ENCODE peak calls at places on chromosomes 16 and 17, in seven cellular contexts. One of them, this sample, is unnamed.

GRCh38 chr17:40564883-40565744 is at the start of gene CCR7:
- DNase-seq in K562: peak; percentile 73
- DNase-seq in GM12878: no peak
- DNase-seq in Panc1: no peak
- DNase-seq in prostate gland: no peak
- DNase-seq in stomach: peak; percentile 15
- DNase-seq in GM23338: no peak
- DNase-seq in this sample: no peak

GRCh38 chr17:67156269-67157199 is 88.5 kb downstream of the HELZ start:
- DNase-seq in K562: peak; percentile 47
- DNase-seq in GM12878: no peak
- DNase-seq in Panc1: no peak
- DNase-seq in prostate gland: no peak
- DNase-seq in stomach: no peak
- DNase-seq in GM23338: peak; percentile 22
- DNase-seq in this sample: no peak

GRCh38 chr16:87836844-87837581 is 32.3 kb downstream of the SLC7A5 start:
- DNase-seq in K562: no peak
- DNase-seq in GM12878: no peak
- DNase-seq in Panc1: no peak
- DNase-seq in prostate gland: no peak
- DNase-seq in stomach: no peak
- DNase-seq in GM23338: no peak
- DNase-seq in this sample: no peak

GRCh38 chr17:40068917-40069750 is 6.4 kb downstream of the THRA start:
- DNase-seq in K562: peak; percentile 90
- DNase-seq in GM12878: peak; percentile 35
- DNase-seq in Panc1: no peak
- DNase-seq in prostate gland: peak; percentile 92
- DNase-seq in stomach: peak; percentile 93
- DNase-seq in GM23338: peak; percentile 76
- DNase-seq in this sample: no peak

GRCh38 chr17:11388061-11388460 is 147.0 kb downstream of the SHISA6 start:
- DNase-seq in K562: peak; percentile 0
- DNase-seq in GM12878: no peak
- DNase-seq in Panc1: no peak
- DNase-seq in prostate gland: no peak
- DNase-seq in stomach: no peak
- DNase-seq in GM23338: no peak
- DNase-seq in this sample: no peak

GRCh38 chr17:80138856-80139426 is 8.0 kb downstream of the EIF4A3 start:
- DNase-seq in K562: no peak
- DNase-seq in GM12878: no peak
- DNase-seq in Panc1: no peak
- DNase-seq in prostate gland: no peak
- DNase-seq in stomach: peak; percentile 18
- DNase-seq in GM23338: no peak
- DNase-seq in this sample: no peak

GRCh38 chr16:21646721-21647561 is 5.5 kb downstream of the IGSF6 start:
- DNase-seq in K562: no peak
- DNase-seq in GM12878: peak; percentile 99
- DNase-seq in Panc1: no peak
- DNase-seq in prostate gland: no peak
- DNase-seq in stomach: peak; percentile 35
- DNase-seq in GM23338: no peak
- DNase-seq in this sample: peak; percentile 38

GRCh38 chr17:2215616-2216364 is 87.8 kb downstream of the SMG6 start:
- DNase-seq in K562: no peak
- DNase-seq in GM12878: no peak
- DNase-seq in Panc1: no peak
- DNase-seq in prostate gland: no peak
- DNase-seq in stomach: peak; percentile 57
- DNase-seq in GM23338: peak; percentile 78
- DNase-seq in this sample: peak; percentile 58

GRCh38 chr17:51351890-51352289 is 91.5 kb downstream of the UTP18 start:
- DNase-seq in K562: no peak
- DNase-seq in GM12878: no peak
- DNase-seq in Panc1: no peak
- DNase-seq in prostate gland: peak; percentile 26
- DNase-seq in stomach: no peak
- DNase-seq in GM23338: no peak
- DNase-seq in this sample: no peak

DNA sequence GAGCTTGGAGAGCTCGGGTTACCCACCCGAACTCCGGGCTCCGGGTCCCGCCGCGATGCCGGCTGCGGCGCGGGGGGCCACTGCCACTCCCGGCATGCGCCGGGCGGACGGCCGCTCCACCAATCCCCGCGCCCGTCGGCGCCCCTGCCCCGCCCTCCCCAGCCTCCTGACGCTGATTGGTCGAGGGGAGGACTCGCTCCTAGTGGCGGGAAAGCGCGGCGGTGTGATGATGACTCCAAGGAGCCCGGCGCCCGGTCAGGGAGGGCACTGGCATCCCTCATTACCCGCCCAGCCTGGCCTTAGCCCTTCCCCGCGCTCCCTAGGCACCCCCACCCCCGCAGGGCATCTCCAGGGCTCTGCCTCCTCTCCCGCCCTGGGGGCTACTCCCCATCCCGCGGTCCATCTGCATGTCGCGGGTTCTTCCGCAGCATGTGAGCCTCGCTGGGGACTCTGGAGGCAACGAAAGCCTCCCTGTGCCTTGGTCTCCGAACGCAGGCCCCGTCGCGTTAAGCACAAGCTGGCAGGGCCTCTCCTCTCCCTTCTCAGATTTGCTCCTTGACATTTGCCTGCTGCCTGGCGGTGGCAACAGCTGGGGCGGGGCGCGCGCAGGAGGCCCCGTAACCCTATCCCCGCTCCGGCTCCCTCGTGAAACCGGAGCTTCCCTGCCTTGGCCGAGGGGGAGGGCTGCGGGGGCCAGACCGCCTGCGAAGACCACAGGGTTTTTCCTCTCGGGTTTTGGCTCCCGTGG is 1.7 kb downstream of the ATP2A1 start:
- DNase-seq in K562: peak; percentile 95
- DNase-seq in GM12878: peak; percentile 46
- DNase-seq in Panc1: peak; percentile 30
- DNase-seq in prostate gland: peak; percentile 79
- DNase-seq in stomach: peak; percentile 89
- DNase-seq in GM23338: peak; percentile 93
- DNase-seq in this sample: peak; percentile 100
- TF ChIP-seq POLR2AphosphoS5 in K562: peak; percentile 53
- TF ChIP-seq POLR2AphosphoS5 in GM12878: peak; percentile 38
- TF ChIP-seq POLR2AphosphoS5 in Panc1: peak; percentile 68
- TF ChIP-seq POLR2AphosphoS5 in prostate gland: peak; percentile 14
- TF ChIP-seq POLR2AphosphoS5 in stomach: peak; percentile 7
- TF ChIP-seq POLR2AphosphoS5 in GM23338: peak; percentile 68
- TF ChIP-seq POLR2AphosphoS5 in this sample: peak; percentile 51

GRCh38 chr17:46940692-46941404 is 17.9 kb downstream of the GOSR2 start:
- DNase-seq in K562: peak; percentile 84
- DNase-seq in GM12878: no peak
- DNase-seq in Panc1: peak; percentile 51
- DNase-seq in prostate gland: peak; percentile 60
- DNase-seq in stomach: peak; percentile 79
- DNase-seq in GM23338: peak; percentile 91
- DNase-seq in this sample: peak; percentile 69
- TF ChIP-seq POLR2AphosphoS5 in K562: no peak
- TF ChIP-seq POLR2AphosphoS5 in GM12878: no peak
- TF ChIP-seq POLR2AphosphoS5 in Panc1: no peak
- TF ChIP-seq POLR2AphosphoS5 in prostate gland: no peak
- TF ChIP-seq POLR2AphosphoS5 in stomach: peak; percentile 41
- TF ChIP-seq POLR2AphosphoS5 in GM23338: no peak
- TF ChIP-seq POLR2AphosphoS5 in this sample: no peak

GRCh38 chr17:16585796-16586195 is 16.8 kb upstream of the ZNF287 start:
- DNase-seq in K562: no peak
- DNase-seq in GM12878: no peak
- DNase-seq in Panc1: no peak
- DNase-seq in prostate gland: no peak
- DNase-seq in stomach: no peak
- DNase-seq in GM23338: no peak
- DNase-seq in this sample: no peak

GRCh38 chr17:16593356-16594102 is 24.5 kb upstream of the ZNF287 start:
- DNase-seq in K562: no peak
- DNase-seq in GM12878: no peak
- DNase-seq in Panc1: no peak
- DNase-seq in prostate gland: no peak
- DNase-seq in stomach: no peak
- DNase-seq in GM23338: no peak
- DNase-seq in this sample: no peak

GRCh38 chr17:16584273-16584995 is 15.4 kb upstream of the ZNF287 start:
- DNase-seq in K562: peak; percentile 72
- DNase-seq in GM12878: peak; percentile 17
- DNase-seq in Panc1: peak; percentile 55
- DNase-seq in prostate gland: peak; percentile 87
- DNase-seq in stomach: peak; percentile 94
- DNase-seq in GM23338: peak; percentile 95
- DNase-seq in this sample: peak; percentile 70

GRCh38 chr17:16583781-16584180 is 14.8 kb upstream of the ZNF287 start:
- DNase-seq in K562: no peak
- DNase-seq in GM12878: no peak
- DNase-seq in Panc1: no peak
- DNase-seq in prostate gland: no peak
- DNase-seq in stomach: no peak
- DNase-seq in GM23338: no peak
- DNase-seq in this sample: no peak

DNA sequence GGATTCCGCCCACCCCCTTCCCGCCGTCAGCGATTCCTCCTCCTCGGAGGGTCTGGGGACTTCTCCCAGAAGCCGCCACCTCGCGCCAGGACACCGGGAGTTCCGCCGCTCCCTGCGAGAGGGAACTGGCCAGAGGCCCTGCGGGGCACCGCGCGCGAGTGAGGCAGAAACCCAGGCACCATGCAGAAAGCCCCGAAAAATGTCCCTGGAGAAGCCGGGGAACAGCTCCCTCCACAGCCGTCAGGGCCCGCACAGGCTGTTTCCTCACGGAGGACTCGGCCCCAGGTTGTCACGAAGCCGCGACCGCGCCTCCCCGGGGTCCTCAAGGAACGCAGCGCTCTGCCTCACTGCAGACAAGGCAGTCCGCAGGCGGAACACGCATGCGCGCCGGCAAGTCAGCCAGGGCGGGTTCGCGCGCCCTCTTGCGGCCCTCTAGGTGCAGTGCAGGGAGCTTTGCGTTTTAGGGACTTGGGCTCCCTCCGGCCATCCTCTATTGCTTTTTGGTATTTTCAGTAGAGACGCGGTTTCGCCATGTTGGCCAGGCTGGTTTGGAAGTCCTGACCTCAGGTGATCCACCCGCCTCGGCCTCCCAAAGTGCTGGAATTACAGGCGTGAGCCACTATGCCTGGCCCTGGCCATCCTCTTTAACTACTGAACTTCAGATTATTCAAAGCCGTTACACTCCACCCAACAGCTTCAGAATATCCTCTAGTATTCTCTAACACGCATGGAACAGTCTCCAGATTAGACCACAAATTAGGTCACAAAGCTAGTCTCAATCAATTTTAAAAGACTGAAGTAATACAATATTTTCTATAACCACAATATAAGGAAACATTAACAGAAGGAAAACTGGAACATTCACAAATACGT is 20.3 kb upstream of the ZNF287 start:
- DNase-seq in K562: peak; percentile 82
- DNase-seq in GM12878: peak; percentile 28
- DNase-seq in Panc1: peak; percentile 70
- DNase-seq in prostate gland: peak; percentile 85
- DNase-seq in stomach: peak; percentile 94
- DNase-seq in GM23338: peak; percentile 95
- DNase-seq in this sample: peak; percentile 88
- TF ChIP-seq POLR2AphosphoS5 in K562: no peak
- TF ChIP-seq POLR2AphosphoS5 in GM12878: no peak
- TF ChIP-seq POLR2AphosphoS5 in Panc1: no peak
- TF ChIP-seq POLR2AphosphoS5 in prostate gland: peak; percentile 93
- TF ChIP-seq POLR2AphosphoS5 in stomach: peak; percentile 89
- TF ChIP-seq POLR2AphosphoS5 in GM23338: peak; percentile 79
- TF ChIP-seq POLR2AphosphoS5 in this sample: no peak

DNA sequence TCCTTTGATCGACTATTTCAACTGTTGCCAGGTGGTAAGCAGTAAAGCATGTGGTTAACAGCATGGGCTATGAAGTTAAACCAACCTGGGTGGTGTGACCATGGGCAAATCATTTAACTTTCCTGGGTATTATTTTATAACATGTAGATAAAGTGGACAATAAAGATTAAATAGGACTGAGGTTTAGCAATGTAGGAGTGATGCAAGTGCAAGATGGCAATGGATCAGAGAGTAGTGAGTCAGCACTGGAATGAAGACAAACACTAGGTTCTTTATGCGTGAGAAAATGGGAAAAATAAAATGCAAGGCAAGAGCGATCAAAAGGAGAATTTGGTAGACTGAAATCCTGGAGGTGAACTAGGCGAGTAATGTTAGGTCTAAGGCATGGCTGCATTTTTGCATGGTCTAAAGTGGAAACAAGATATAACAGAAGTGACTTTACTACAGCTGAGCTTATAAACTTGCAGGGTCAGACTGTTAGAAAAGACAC is 222.4 kb upstream of the AXIN2 start:
- DNase-seq in K562: no peak
- DNase-seq in GM12878: no peak
- DNase-seq in Panc1: peak; percentile 50
- DNase-seq in prostate gland: peak; percentile 45
- DNase-seq in stomach: no peak
- DNase-seq in GM23338: no peak
- DNase-seq in this sample: no peak
- TF ChIP-seq POLR2AphosphoS5 in K562: no peak
- TF ChIP-seq POLR2AphosphoS5 in GM12878: no peak
- TF ChIP-seq POLR2AphosphoS5 in Panc1: peak; percentile 57
- TF ChIP-seq POLR2AphosphoS5 in prostate gland: peak; percentile 68
- TF ChIP-seq POLR2AphosphoS5 in stomach: peak; percentile 71
- TF ChIP-seq POLR2AphosphoS5 in GM23338: no peak
- TF ChIP-seq POLR2AphosphoS5 in this sample: no peak

This sample was measured in GM12892.